ENCODE peak calls at places on chromosome 13, in eight cellular contexts. T, M, H, K, Z, Y, G and S are unnamed samples.

GRCh38 chr13:26978081-26978860 is 193.3 kb downstream of the USP12 start:
- ATAC-seq in H (no peak), T (no peak), Z (peak), M (no peak), K (no peak), Y (no peak), G (no peak), S (no peak)

GRCh38 chr13:25177636-25178035 is 5.5 kb upstream of the AMER2 start:
- ATAC-seq in H (no peak), Z (no peak), M (no peak), T (no peak), Y (no peak), G (no peak), K (no peak), S (no peak)

GRCh38 chr13:112888238-112889111 is 80.5 kb upstream of the MCF2L start:
- ATAC-seq in G (no peak), T (no peak), Y (peak), K (no peak), M (no peak), H (no peak), Z (no peak), S (no peak)

GRCh38 chr13:52361225-52361624 is 44.7 kb downstream of the THSD1 start:
- ATAC-seq in Z (no peak), Y (no peak), H (no peak), T (no peak), G (no peak), K (no peak), M (no peak), S (no peak)

GRCh38 chr13:66581691-66582090 is 648.4 kb downstream of the PCDH9 start:
- ATAC-seq in K (no peak), Y (no peak), T (no peak), Z (no peak), H (no peak), M (no peak), G (no peak), S (no peak)

GRCh38 chr13:75135325-75135825 is 346.6 kb downstream of the TBC1D4 start:
- ATAC-seq in T (no peak), Y (no peak), Z (no peak), M (no peak), K (no peak), H (no peak), G (no peak), S (no peak)

GRCh38 chr13:45055198-45055901 is 65.0 kb upstream of the GTF2F2 start:
- ATAC-seq in Y (peak), M (peak), K (no peak), G (no peak), H (peak), T (peak), Z (no peak), S (peak)

GRCh38 chr13:20436505-20436904 is 89.2 kb downstream of the CRYL1 start:
- ATAC-seq in Y (no peak), Z (no peak), G (no peak), T (no peak), H (no peak), M (no peak), K (no peak), S (no peak)

GRCh38 chr13:31970237-31970930 is 61.2 kb upstream of the FRY start:
- ATAC-seq in G (no peak), K (no peak), T (no peak), Z (no peak), H (no peak), M (no peak), Y (no peak), S (no peak)

GRCh38 chr13:35723061-35723461 is 246.6 kb upstream of the MAB21L1 start:
- ATAC-seq in M (no peak), H (no peak), K (no peak), Y (no peak), G (peak), Z (peak), T (no peak), S (no peak)

GRCh38 chr13:80189889-80190597 is 150.9 kb downstream of the SPRY2 start:
- ATAC-seq in M (no peak), T (no peak), K (no peak), Z (no peak), G (no peak), Y (no peak), H (no peak), S (no peak)

GRCh38 chr13:77002590-77003190 is 10.8 kb downstream of the CLN5 start:
- ATAC-seq in Y (no peak), Z (peak), H (no peak), T (no peak), K (no peak), M (no peak), G (peak), S (no peak)

GRCh38 chr13:110354209-110354627 is 47.1 kb downstream of the COL4A2 start:
- ATAC-seq in T (no peak), H (no peak), M (no peak), K (no peak), Y (no peak), G (no peak), Z (no peak), S (no peak)